ENCODE peak calls at places on chromosome 11, in nine cellular contexts. Z is NCI-H748 treated with DMSO at 0.1 percent for 48 hours, U is uterus, N is NCI-H1092, E is NCI-H524, K is T-helper 2 cell, R is H4, G is heart right ventricle, X is body of pancreas. W is an unnamed sample.

GRCh38 chr11:66871521-66871901 is 14.6 kb downstream of the LRFN4 start:
- DNase-seq in E (no peak), R (no peak), U (no peak), X (no peak), Z (no peak), K (no peak), G (no peak), N (no peak), W (no peak)

GRCh38 chr11:108246309-108246708 is 23.4 kb downstream of the ATM start:
- DNase-seq in U (no peak), E (no peak), K (no peak), Z (no peak), N (no peak), G (no peak), X (no peak), R (no peak), W (no peak)

GRCh38 chr11:112004389-112004788 is 20.8 kb upstream of the DLAT start:
- DNase-seq in X (no peak), G (no peak), R (no peak), E (no peak), N (no peak), Z (no peak), K (no peak), U (no peak), W (no peak)

GRCh38 chr11:34349882-34350281 is 7.9 kb downstream of the ABTB2 start:
- DNase-seq in Z (no peak), U (no peak), K (no peak), G (no peak), N (no peak), X (no peak), E (no peak), R (no peak), W (no peak)

GRCh38 chr11:111450480-111451320 is 61.5 kb downstream of the BTG4 start:
- DNase-seq in K (no peak), E (no peak), R (no peak), N (no peak), U (no peak), G (no peak), X (no peak), Z (no peak), W (no peak)

GRCh38 chr11:87809256-87809655 is 366.0 kb downstream of the RAB38 start:
- DNase-seq in K (no peak), Z (no peak), G (no peak), R (no peak), U (no peak), N (no peak), X (no peak), E (no peak), W (no peak)

GRCh38 chr11:14907411-14908213 is 15.6 kb upstream of the CYP2R1 start:
- DNase-seq in Z (peak; percentile 85), N (peak; percentile 62), U (peak; percentile 37), R (peak; percentile 70), E (peak; percentile 77), G (peak; percentile 83), K (peak; percentile 61), X (peak; percentile 81), W (no peak)

GRCh38 chr11:43217856-43218255 is 93.9 kb upstream of the API5 start:
- DNase-seq in U (no peak), Z (no peak), K (no peak), X (no peak), G (no peak), R (no peak), N (no peak), E (no peak), W (no peak)

GRCh38 chr11:119087747-119088241 is 3.1 kb downstream of the HMBS start:
- DNase-seq in X (no peak), K (no peak), U (no peak), R (no peak), Z (no peak), G (no peak), N (no peak), E (no peak), W (no peak)

GRCh38 chr11:83599066-83599465 is 312.9 kb upstream of the CCDC90B start:
- DNase-seq in X (no peak), K (no peak), R (no peak), U (no peak), Z (no peak), N (no peak), E (no peak), G (no peak), W (no peak)

GRCh38 chr11:74670171-74670570 is 61.1 kb downstream of the CHRDL2 start:
- DNase-seq in U (no peak), E (no peak), R (no peak), G (no peak), X (no peak), N (no peak), K (no peak), Z (no peak), W (no peak)

GRCh38 chr11:128879817-128880216 is 11.3 kb upstream of the KCNJ5 start:
- DNase-seq in G (no peak), X (no peak), E (no peak), K (no peak), R (no peak), N (no peak), Z (no peak), U (no peak), W (peak; percentile 63)